ENCODE peak calls at places on chromosomes 2 and 18, in seven cellular contexts. U is NCI-H345, J is transverse colon, V is bronchial epithelial cell, I is WTC11, B is T1000, L is upper lobe of right lung. E is an unnamed sample.

GRCh38 chr2:70887550-70888229 is 48.0 kb upstream of the ATP6V1B1 start:
- DNase-seq in L (peak), V (no peak), I (peak), U (peak), J (peak), B (no peak), E (no peak)

GRCh38 chr2:218405365-218406208 is 5.9 kb downstream of the CTDSP1 start:
- DNase-seq in I (peak), J (no peak), U (no peak), L (peak), B (no peak), V (no peak), E (no peak)

GRCh38 chr18:30763913-30764350 is 278.6 kb downstream of the DSC3 start:
- DNase-seq in J (no peak), V (no peak), I (no peak), U (peak), B (no peak), L (no peak), E (no peak)

GRCh38 chr2:195520671-195521155 is 136.3 kb upstream of the SLC39A10 start:
- DNase-seq in U (no peak), L (no peak), V (peak), I (no peak), J (no peak), B (peak), E (no peak)

GRCh38 chr2:221264318-221264717 is 307.8 kb downstream of the EPHA4 start:
- DNase-seq in B (no peak), I (no peak), V (no peak), L (no peak), U (no peak), J (no peak), E (no peak)

GRCh38 chr2:150143087-150143536 is 344.4 kb downstream of the RND3 start:
- DNase-seq in U (no peak), J (no peak), I (no peak), V (peak), L (no peak), B (no peak), E (no peak)

GRCh38 chr2:151032741-151033152 is 228.9 kb downstream of the RBM43 start:
- DNase-seq in I (no peak), V (peak), B (no peak), L (no peak), U (no peak), J (no peak), E (no peak)

GRCh38 chr18:75183973-75184372 is 25.0 kb downstream of the PTGR3 start:
- DNase-seq in L (no peak), I (no peak), B (no peak), V (no peak), U (no peak), J (no peak), E (no peak)

GRCh38 chr18:24995738-24996137 is 356.2 kb downstream of the ZNF521 start:
- DNase-seq in U (no peak), V (no peak), J (no peak), I (no peak), L (no peak), B (no peak), E (no peak)

GRCh38 chr2:69131983-69132675 is 119.2 kb downstream of the ANTXR1 start:
- DNase-seq in B (no peak), J (no peak), U (peak), V (peak), I (no peak), L (no peak), E (no peak)

GRCh38 chr2:101305044-101305443 is 3.5 kb downstream of the RNF149 start:
- DNase-seq in V (no peak), U (no peak), B (no peak), I (no peak), J (no peak), L (no peak), E (no peak)

GRCh38 chr2:205947621-205948495 is 138.1 kb downstream of the INO80D start:
- DNase-seq in J (peak), L (no peak), U (peak), I (peak), V (peak), B (peak), E (no peak)

GRCh38 chr2:196482119-196483065 is 157.1 kb upstream of the CCDC150 start:
- DNase-seq in J (no peak), I (peak), V (peak), U (no peak), B (no peak), L (no peak), E (no peak)

GRCh38 chr18:26008096-26008495 is 82.3 kb downstream of the SS18 start:
- DNase-seq in V (peak), B (no peak), U (no peak), I (no peak), L (no peak), J (no peak), E (no peak)

GRCh38 chr2:128941676-128942075 is 623.0 kb upstream of the HS6ST1 start:
- DNase-seq in V (no peak), U (peak), J (no peak), I (no peak), B (no peak), L (no peak), E (no peak)

GRCh38 chr18:58657494-58657893 is 13.8 kb upstream of the MALT1 start:
- DNase-seq in U (no peak), B (no peak), L (no peak), I (no peak), V (no peak), J (no peak), E (no peak)

GRCh38 chr2:85347554-85347953 is 6.8 kb downstream of the RETSAT start:
- DNase-seq in J (no peak), I (no peak), L (no peak), V (no peak), B (no peak), U (no peak), E (no peak)

GRCh38 chr2:233114421-233114861 is 54.3 kb downstream of the INPP5D start:
- DNase-seq in I (no peak), V (no peak), J (no peak), L (peak), U (no peak), B (no peak), E (no peak)

GRCh38 chr18:14086459-14087231 is 45.6 kb downstream of the ZNF519 start:
- DNase-seq in B (no peak), V (peak), L (no peak), U (peak), J (no peak), I (peak), E (no peak)

GRCh38 chr2:130987519-130988425 is 105.5 kb downstream of the FAM168B start:
- DNase-seq in B (no peak), V (no peak), U (no peak), I (no peak), L (no peak), J (no peak), E (no peak)

GRCh38 chr2:88660622-88661021 is 30.9 kb upstream of the RPIA start:
- DNase-seq in U (no peak), J (no peak), I (no peak), B (no peak), V (no peak), L (no peak), E (no peak)

GRCh38 chr2:224712346-224712745 is 3.8 kb downstream of the CCDC195 start:
- DNase-seq in I (no peak), L (no peak), U (no peak), J (no peak), B (no peak), V (no peak), E (no peak)

GRCh38 chr2:209937893-209938292 is 64.5 kb upstream of the RPE start:
- DNase-seq in J (no peak), B (no peak), I (no peak), L (no peak), V (no peak), U (no peak), E (no peak)

GRCh38 chr2:176081993-176082884 is 1.5 kb downstream of the EVX2 start:
- DNase-seq in U (no peak), L (no peak), V (no peak), B (no peak), J (no peak), I (peak), E (no peak)

GRCh38 chr2:27992787-27993747 is 102.5 kb downstream of the BABAM2 start:
- DNase-seq in I (no peak), L (no peak), V (peak), B (no peak), U (no peak), J (no peak), E (no peak)

GRCh38 chr2:157216421-157216965 is 41.0 kb upstream of the GALNT5 start:
- DNase-seq in L (no peak), U (no peak), B (no peak), V (no peak), I (no peak), J (no peak), E (no peak)

GRCh38 chr18:61743775-61744531 is 148.9 kb downstream of the RNF152 start:
- DNase-seq in U (no peak), I (no peak), J (no peak), B (no peak), L (no peak), V (no peak), E (no peak)

GRCh38 chr2:186636800-186637795 is 47.2 kb downstream of the ITGAV start:
- DNase-seq in V (no peak), U (no peak), B (no peak), L (no peak), I (no peak), J (no peak), E (no peak)

GRCh38 chr2:75607988-75608683 is 38.4 kb upstream of the MRPL19 start:
- DNase-seq in U (no peak), I (no peak), J (no peak), L (no peak), B (no peak), V (no peak), E (no peak)

GRCh38 chr2:69988086-69988635 is 26.7 kb upstream of the ASPRV1 start:
- DNase-seq in I (no peak), J (no peak), B (no peak), V (no peak), L (no peak), U (no peak), E (no peak)

GRCh38 chr2:105769504-105769903 is 24.8 kb downstream of the NCK2 start:
- DNase-seq in J (no peak), U (no peak), B (no peak), V (no peak), L (no peak), I (peak), E (no peak)

GRCh38 chr2:224369028-224369632 is 32.8 kb downstream of the FAM124B start:
- DNase-seq in I (no peak), V (peak), J (no peak), B (no peak), L (no peak), U (peak), E (no peak)

GRCh38 chr2:84969511-84970265 is 1.3 kb upstream of the KCMF1 start:
- DNase-seq in J (no peak), V (peak), I (no peak), B (no peak), U (no peak), L (no peak), E (no peak)

GRCh38 chr2:180520206-180520605 is 460.2 kb upstream of the UBE2E3 start:
- DNase-seq in J (peak), V (peak), I (no peak), U (peak), L (no peak), B (no peak), E (no peak)

GRCh38 chr2:40497251-40497859 is 45.5 kb upstream of the SLC8A1 start:
- DNase-seq in V (peak), I (no peak), L (no peak), U (no peak), B (no peak), J (no peak), E (no peak)

GRCh38 chr2:231894566-231895380 is 31.4 kb downstream of the NPPC start:
- DNase-seq in U (no peak), J (no peak), B (no peak), L (no peak), V (no peak), I (no peak), E (no peak)

E was measured in pulmonary artery endothelial cell.